ENCODE peak calls at places on chromosomes 3 and 15, in five cellular contexts. One of them, this sample, is unnamed.

GRCh38 chr3:53411371-53411770 is 64.0 kb upstream of the DCP1A start:
- DNase-seq in esophagus squamous epithelium: no peak
- DNase-seq in adrenal gland: no peak
- DNase-seq in HCT116: no peak
- DNase-seq in heart left ventricle: no peak
- DNase-seq in this sample: no peak

GRCh38 chr3:930866-931265 is 162.0 kb upstream of the CNTN6 start:
- DNase-seq in heart left ventricle: no peak
- DNase-seq in HCT116: no peak
- DNase-seq in esophagus squamous epithelium: no peak
- DNase-seq in adrenal gland: no peak
- DNase-seq in this sample: no peak

GRCh38 chr3:27721717-27722564 is at the start of gene EOMES:
- DNase-seq in HCT116: peak; percentile 73
- DNase-seq in heart left ventricle: no peak
- DNase-seq in adrenal gland: no peak
- DNase-seq in esophagus squamous epithelium: no peak
- DNase-seq in this sample: peak; percentile 58

GRCh38 chr15:58951388-58952060 is 18.0 kb upstream of the SLTM start:
- DNase-seq in esophagus squamous epithelium: no peak
- DNase-seq in HCT116: peak; percentile 24
- DNase-seq in adrenal gland: no peak
- DNase-seq in heart left ventricle: no peak
- DNase-seq in this sample: no peak

GRCh38 chr15:74511583-74511982 is 29.4 kb upstream of the ARID3B start:
- DNase-seq in HCT116: no peak
- DNase-seq in heart left ventricle: no peak
- DNase-seq in esophagus squamous epithelium: no peak
- DNase-seq in adrenal gland: no peak
- DNase-seq in this sample: peak; percentile 41

GRCh38 chr3:153749070-153749610 is 372.1 kb upstream of the ARHGEF26 start:
- DNase-seq in heart left ventricle: no peak
- DNase-seq in adrenal gland: no peak
- DNase-seq in HCT116: no peak
- DNase-seq in esophagus squamous epithelium: no peak
- DNase-seq in this sample: no peak

GRCh38 chr3:37974121-37974927 is 16.3 kb upstream of the VILL start:
- DNase-seq in heart left ventricle: peak; percentile 59
- DNase-seq in HCT116: peak; percentile 43
- DNase-seq in esophagus squamous epithelium: no peak
- DNase-seq in adrenal gland: peak; percentile 80
- DNase-seq in this sample: peak; percentile 67

GRCh38 chr3:116085456-116085855 is 359.8 kb downstream of the LSAMP start:
- DNase-seq in adrenal gland: no peak
- DNase-seq in esophagus squamous epithelium: no peak
- DNase-seq in heart left ventricle: no peak
- DNase-seq in HCT116: no peak
- DNase-seq in this sample: no peak

GRCh38 chr15:91779960-91780359 is 73.5 kb upstream of the SLCO3A1 start:
- DNase-seq in heart left ventricle: no peak
- DNase-seq in HCT116: no peak
- DNase-seq in esophagus squamous epithelium: no peak
- DNase-seq in adrenal gland: no peak
- DNase-seq in this sample: no peak

GRCh38 chr15:57797145-57797544 is 90.6 kb downstream of the POLR2M start:
- DNase-seq in esophagus squamous epithelium: no peak
- DNase-seq in heart left ventricle: no peak
- DNase-seq in adrenal gland: no peak
- DNase-seq in HCT116: no peak
- DNase-seq in this sample: no peak

DNA sequence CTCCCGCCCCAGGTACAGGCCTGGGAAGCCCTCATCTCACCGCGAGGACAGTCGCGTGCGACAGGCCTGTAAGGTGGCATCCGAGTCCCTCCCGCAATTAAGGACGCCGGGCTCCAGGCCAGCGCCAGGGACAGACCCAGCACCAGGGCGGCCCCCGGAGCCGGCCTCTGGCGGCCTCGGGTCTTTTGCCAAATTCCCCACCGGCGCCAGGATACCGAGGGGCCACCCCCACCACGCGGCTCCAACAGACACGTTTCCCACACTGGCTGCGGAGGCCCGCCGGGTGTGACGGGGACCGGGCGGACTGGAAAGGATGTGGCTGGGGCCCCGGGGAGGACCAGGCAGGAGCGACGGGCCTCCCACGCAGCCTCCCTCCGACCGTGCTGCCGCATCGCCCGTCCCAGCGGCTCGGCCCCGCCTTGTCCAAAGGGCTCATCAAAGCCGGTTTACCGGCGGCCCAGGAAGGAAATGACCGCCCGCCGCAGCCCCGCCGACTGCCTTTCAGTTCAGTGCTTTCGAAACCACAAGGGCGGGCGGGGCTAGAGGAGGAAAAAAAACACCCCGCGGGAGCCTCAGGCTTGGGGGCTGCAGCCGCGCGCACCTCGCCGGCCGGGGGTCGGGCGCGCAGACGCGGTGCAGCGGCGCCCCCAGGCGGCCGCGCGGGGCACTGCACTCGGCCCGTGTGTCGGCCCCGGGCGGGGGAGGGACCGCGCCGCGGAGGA is 11.2 kb downstream of the XXYLT1 start:
- DNase-seq in esophagus squamous epithelium: peak; percentile 77
- DNase-seq in HCT116: peak; percentile 63
- DNase-seq in adrenal gland: peak; percentile 92
- DNase-seq in heart left ventricle: peak; percentile 92
- DNase-seq in this sample: peak; percentile 94
- TF ChIP-seq POLR2A in esophagus squamous epithelium: no peak
- TF ChIP-seq POLR2A in HCT116: no peak
- TF ChIP-seq POLR2A in adrenal gland: peak; percentile 31
- TF ChIP-seq POLR2A in heart left ventricle: peak; percentile 55
- TF ChIP-seq POLR2A in this sample: peak; percentile 34

GRCh38 chr15:89494941-89495637 is 1.3 kb downstream of the RHCG start:
- DNase-seq in HCT116: no peak
- DNase-seq in heart left ventricle: no peak
- DNase-seq in adrenal gland: peak; percentile 36
- DNase-seq in esophagus squamous epithelium: no peak
- DNase-seq in this sample: no peak

GRCh38 chr15:89494006-89494405 is 2.4 kb downstream of the RHCG start:
- DNase-seq in adrenal gland: no peak
- DNase-seq in HCT116: no peak
- DNase-seq in esophagus squamous epithelium: no peak
- DNase-seq in heart left ventricle: no peak
- DNase-seq in this sample: no peak

GRCh38 chr15:89498574-89498906 is 2.2 kb upstream of the RHCG start:
- DNase-seq in adrenal gland: no peak
- DNase-seq in heart left ventricle: no peak
- DNase-seq in HCT116: no peak
- DNase-seq in esophagus squamous epithelium: no peak
- DNase-seq in this sample: no peak

GRCh38 chr15:89495638-89496145 is 691 bp downstream of the RHCG start:
- DNase-seq in adrenal gland: no peak
- DNase-seq in esophagus squamous epithelium: no peak
- DNase-seq in HCT116: no peak
- DNase-seq in heart left ventricle: no peak
- DNase-seq in this sample: no peak

GRCh38 chr15:89496155-89497098 is at the start of gene RHCG:
- DNase-seq in esophagus squamous epithelium: no peak
- DNase-seq in heart left ventricle: no peak
- DNase-seq in HCT116: no peak
- DNase-seq in adrenal gland: no peak
- DNase-seq in this sample: peak; percentile 49
- H3K4me3 ChIP-seq in esophagus squamous epithelium: peak within 1 kb of the TSS; percentile 64
- H3K4me3 ChIP-seq in heart left ventricle: peak within 1 kb of the TSS; percentile 32
- H3K4me3 ChIP-seq in HCT116: no peak within 1 kb of the TSS
- H3K4me3 ChIP-seq in adrenal gland: no peak within 1 kb of the TSS
- H3K4me3 ChIP-seq in this sample: no peak within 1 kb of the TSS

DNA sequence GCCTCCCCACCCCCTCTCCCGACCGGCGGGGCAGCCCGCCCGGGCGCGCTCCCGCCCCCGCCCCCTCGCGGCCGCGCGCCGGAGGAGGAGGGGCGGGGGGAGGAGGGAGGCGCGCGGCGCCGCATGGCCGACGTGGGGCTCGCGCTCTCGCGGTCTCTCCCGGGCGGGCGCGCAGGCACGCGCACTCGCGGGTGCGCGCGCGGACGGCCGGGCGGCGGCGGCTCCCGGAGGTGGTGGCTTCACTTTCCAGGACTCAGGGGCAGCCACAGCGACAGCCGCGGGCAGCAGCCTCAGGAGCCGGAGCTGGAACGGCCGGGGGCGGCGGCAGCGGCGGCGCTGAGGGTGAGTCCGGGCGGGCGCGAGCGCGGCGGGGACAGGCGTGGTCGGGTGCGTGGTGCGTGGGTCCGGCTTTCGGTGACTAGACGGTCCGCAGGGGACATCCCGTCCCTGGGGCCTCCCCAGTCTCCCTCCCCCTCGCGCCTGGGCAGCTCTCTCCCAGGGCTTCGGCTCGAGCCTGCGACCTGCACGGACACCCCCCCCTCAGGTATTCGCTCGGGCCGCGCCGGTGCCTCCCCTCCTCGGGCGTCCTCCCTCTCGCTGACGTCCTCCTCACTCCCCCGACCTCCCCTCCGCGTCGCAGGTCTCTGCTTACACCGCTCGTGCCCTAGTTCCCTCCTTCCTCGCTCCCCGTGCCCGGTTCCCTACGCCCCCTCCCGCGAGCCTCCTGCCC is at the start of gene UBE2E2:
- DNase-seq in esophagus squamous epithelium: no peak
- DNase-seq in HCT116: no peak
- DNase-seq in heart left ventricle: no peak
- DNase-seq in adrenal gland: peak; percentile 73
- DNase-seq in this sample: peak; percentile 82
- H3K27ac ChIP-seq in esophagus squamous epithelium: peak within 1 kb of the TSS; percentile 91
- H3K27ac ChIP-seq in HCT116: peak within 1 kb of the TSS; percentile 53
- H3K27ac ChIP-seq in heart left ventricle: peak within 1 kb of the TSS; percentile 91
- H3K27ac ChIP-seq in adrenal gland: peak within 1 kb of the TSS; percentile 77
- H3K27ac ChIP-seq in this sample: peak within 1 kb of the TSS; percentile 68

GRCh38 chr3:190864002-190864401 is 1.5 kb upstream of the GMNC start:
- DNase-seq in adrenal gland: no peak
- DNase-seq in esophagus squamous epithelium: no peak
- DNase-seq in heart left ventricle: peak; percentile 16
- DNase-seq in HCT116: no peak
- DNase-seq in this sample: no peak

GRCh38 chr3:190865419-190865818 is 2.9 kb upstream of the GMNC start:
- DNase-seq in adrenal gland: no peak
- DNase-seq in esophagus squamous epithelium: no peak
- DNase-seq in heart left ventricle: no peak
- DNase-seq in HCT116: no peak
- DNase-seq in this sample: no peak

GRCh38 chr3:190860531-190860930 is 2.0 kb downstream of the GMNC start:
- DNase-seq in HCT116: no peak
- DNase-seq in heart left ventricle: no peak
- DNase-seq in adrenal gland: no peak
- DNase-seq in esophagus squamous epithelium: no peak
- DNase-seq in this sample: no peak

GRCh38 chr3:190863119-190863465 is 598 bp upstream of the GMNC start:
- DNase-seq in heart left ventricle: no peak
- DNase-seq in adrenal gland: no peak
- DNase-seq in esophagus squamous epithelium: no peak
- DNase-seq in HCT116: no peak
- DNase-seq in this sample: no peak

GRCh38 chr3:190862209-190863118 is at the start of gene GMNC:
- DNase-seq in esophagus squamous epithelium: no peak
- DNase-seq in adrenal gland: peak; percentile 71
- DNase-seq in HCT116: peak; percentile 82
- DNase-seq in heart left ventricle: peak; percentile 81
- DNase-seq in this sample: peak; percentile 83
- TF ChIP-seq POLR2A in esophagus squamous epithelium: no peak
- TF ChIP-seq POLR2A in adrenal gland: peak; percentile 19
- TF ChIP-seq POLR2A in HCT116: peak; percentile 53
- TF ChIP-seq POLR2A in heart left ventricle: peak; percentile 95
- TF ChIP-seq POLR2A in this sample: peak; percentile 48

DNA sequence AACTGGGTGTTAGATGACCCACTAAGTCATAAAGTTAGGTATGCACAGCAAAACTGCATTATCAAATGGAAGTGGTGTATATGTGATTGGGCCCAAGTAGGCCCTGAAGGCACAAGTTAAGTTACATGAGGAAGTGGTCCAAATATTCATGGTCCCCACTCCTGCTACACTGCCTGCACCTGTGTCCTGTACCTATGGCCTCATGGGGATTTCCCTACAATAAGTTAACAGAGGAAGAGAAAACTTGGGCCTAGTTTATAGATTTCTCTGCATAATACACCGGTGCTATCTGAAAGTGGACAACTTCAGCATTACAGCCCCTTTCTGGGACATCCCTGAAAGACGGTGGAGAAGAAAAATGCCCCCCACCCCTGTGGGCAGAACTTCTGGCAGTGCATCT is 41.5 kb downstream of the STRIT1 start:
- DNase-seq in adrenal gland: no peak
- DNase-seq in heart left ventricle: no peak
- DNase-seq in esophagus squamous epithelium: no peak
- DNase-seq in HCT116: no peak
- DNase-seq in this sample: no peak
- H3K4me3 ChIP-seq in adrenal gland: no peak overlapping the region
- H3K4me3 ChIP-seq in heart left ventricle: no peak overlapping the region
- H3K4me3 ChIP-seq in esophagus squamous epithelium: no peak overlapping the region
- H3K4me3 ChIP-seq in HCT116: no peak overlapping the region
- H3K4me3 ChIP-seq in this sample: no peak overlapping the region

DNA sequence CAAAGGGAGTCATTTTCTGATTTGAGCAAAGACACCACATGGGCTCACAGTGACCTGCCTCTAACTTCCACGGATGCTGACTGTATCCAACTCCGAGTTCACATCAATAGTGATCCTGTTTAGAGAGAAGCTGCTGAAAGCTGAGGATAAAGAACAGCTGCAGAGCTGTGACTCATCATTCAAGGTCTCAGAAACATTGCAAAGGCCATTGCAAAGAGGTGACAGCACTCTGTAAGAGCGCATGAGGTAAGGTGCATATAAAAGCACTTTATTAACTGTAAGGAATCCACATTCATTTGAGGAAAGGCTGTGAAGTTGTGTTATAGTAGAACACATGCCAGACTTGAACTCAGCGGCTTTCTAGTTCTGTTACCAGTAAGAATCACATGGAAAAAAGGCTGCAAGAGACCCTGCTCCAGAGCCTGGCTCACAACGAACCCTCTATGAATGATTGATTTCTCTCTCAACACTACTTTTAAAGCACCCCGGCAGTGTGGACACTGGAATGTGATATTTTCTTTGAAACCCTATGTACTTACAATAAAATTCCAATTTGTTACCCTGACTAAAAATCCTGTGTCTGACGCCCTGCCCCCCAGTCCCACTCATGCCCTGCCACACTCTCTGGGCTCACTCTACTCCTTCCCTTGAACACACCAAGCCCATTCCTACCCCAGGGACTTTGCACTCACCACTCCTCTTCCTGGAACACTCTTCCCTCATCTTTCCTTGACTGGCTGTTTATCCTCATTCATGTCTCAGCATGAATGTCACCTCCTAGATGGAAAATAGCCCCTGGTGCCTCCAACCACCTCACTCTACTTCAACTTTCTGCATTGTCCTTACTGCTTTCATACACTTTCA is 111.2 kb downstream of the LSM3 start:
- DNase-seq in heart left ventricle: peak; percentile 39
- DNase-seq in esophagus squamous epithelium: no peak
- DNase-seq in adrenal gland: peak; percentile 65
- DNase-seq in HCT116: no peak
- DNase-seq in this sample: no peak
- H3K27ac ChIP-seq in heart left ventricle: peak overlapping the region; percentile 4
- H3K27ac ChIP-seq in esophagus squamous epithelium: no peak overlapping the region
- H3K27ac ChIP-seq in adrenal gland: peak overlapping the region; percentile 64
- H3K27ac ChIP-seq in HCT116: no peak overlapping the region
- H3K27ac ChIP-seq in this sample: peak overlapping the region; percentile 90

This sample was measured in Peyer's patch.